ENCODE peak calls at places on chromosomes 1 and 21, in four cellular contexts. One of them, this sample, is unnamed.
A peak's percentile ranks its signal among the peaks of the same experiment; 100 is the strongest.

GRCh38 chr1:166907763-166908162 is 31.7 kb upstream of the TADA1 start:
- DNase-seq in transverse colon: no peak
- DNase-seq in mesendoderm: no peak
- DNase-seq in stimulated activated CD4-positive, alpha-beta T cell treated with anti-CD3 and anti-CD28 coated beads, Interleukin-4, amount 100 ng/mL, for 24 hours: no peak
- DNase-seq in this sample: no peak

GRCh38 chr1:218624051-218624450 is 278.9 kb downstream of the TGFB2 start:
- DNase-seq in stimulated activated CD4-positive, alpha-beta T cell treated with anti-CD3 and anti-CD28 coated beads, Interleukin-4, amount 100 ng/mL, for 24 hours: no peak
- DNase-seq in mesendoderm: no peak
- DNase-seq in transverse colon: no peak
- DNase-seq in this sample: no peak

GRCh38 chr1:6711174-6711573 is 9.6 kb upstream of the DNAJC11 start:
- DNase-seq in transverse colon: no peak
- DNase-seq in stimulated activated CD4-positive, alpha-beta T cell treated with anti-CD3 and anti-CD28 coated beads, Interleukin-4, amount 100 ng/mL, for 24 hours: no peak
- DNase-seq in mesendoderm: no peak
- DNase-seq in this sample: no peak

GRCh38 chr1:228455715-228456114 is 31.5 kb upstream of the RNF187 start:
- DNase-seq in transverse colon: no peak
- DNase-seq in mesendoderm: no peak
- DNase-seq in stimulated activated CD4-positive, alpha-beta T cell treated with anti-CD3 and anti-CD28 coated beads, Interleukin-4, amount 100 ng/mL, for 24 hours: no peak
- DNase-seq in this sample: no peak

GRCh38 chr21:44596068-44596725 is 3.9 kb upstream of the KRTAP10-6 start:
- DNase-seq in transverse colon: no peak
- DNase-seq in stimulated activated CD4-positive, alpha-beta T cell treated with anti-CD3 and anti-CD28 coated beads, Interleukin-4, amount 100 ng/mL, for 24 hours: no peak
- DNase-seq in mesendoderm: no peak
- DNase-seq in this sample: no peak

GRCh38 chr1:38223391-38223790 is 176.8 kb upstream of the POU3F1 start:
- DNase-seq in stimulated activated CD4-positive, alpha-beta T cell treated with anti-CD3 and anti-CD28 coated beads, Interleukin-4, amount 100 ng/mL, for 24 hours: no peak
- DNase-seq in transverse colon: no peak
- DNase-seq in mesendoderm: no peak
- DNase-seq in this sample: no peak

GRCh38 chr1:66349277-66349676 is 184.7 kb upstream of the SGIP1 start:
- DNase-seq in transverse colon: no peak
- DNase-seq in mesendoderm: no peak
- DNase-seq in stimulated activated CD4-positive, alpha-beta T cell treated with anti-CD3 and anti-CD28 coated beads, Interleukin-4, amount 100 ng/mL, for 24 hours: no peak
- DNase-seq in this sample: peak; percentile 12

GRCh38 chr1:15031251-15031930 is 122.2 kb upstream of the TMEM51 start:
- DNase-seq in stimulated activated CD4-positive, alpha-beta T cell treated with anti-CD3 and anti-CD28 coated beads, Interleukin-4, amount 100 ng/mL, for 24 hours: no peak
- DNase-seq in mesendoderm: no peak
- DNase-seq in transverse colon: no peak
- DNase-seq in this sample: no peak

GRCh38 chr1:202919615-202920014 is 7.4 kb downstream of the KLHL12 start:
- DNase-seq in transverse colon: no peak
- DNase-seq in mesendoderm: no peak
- DNase-seq in stimulated activated CD4-positive, alpha-beta T cell treated with anti-CD3 and anti-CD28 coated beads, Interleukin-4, amount 100 ng/mL, for 24 hours: no peak
- DNase-seq in this sample: peak; percentile 49

GRCh38 chr1:7421471-7422075 is 349.5 kb upstream of the VAMP3 start:
- DNase-seq in stimulated activated CD4-positive, alpha-beta T cell treated with anti-CD3 and anti-CD28 coated beads, Interleukin-4, amount 100 ng/mL, for 24 hours: no peak
- DNase-seq in mesendoderm: no peak
- DNase-seq in transverse colon: peak; percentile 4
- DNase-seq in this sample: no peak

GRCh38 chr1:217857061-217857460 is 225.9 kb downstream of the SPATA17 start:
- DNase-seq in transverse colon: no peak
- DNase-seq in mesendoderm: peak; percentile 68
- DNase-seq in stimulated activated CD4-positive, alpha-beta T cell treated with anti-CD3 and anti-CD28 coated beads, Interleukin-4, amount 100 ng/mL, for 24 hours: no peak
- DNase-seq in this sample: no peak

GRCh38 chr1:99670583-99670982 is 24.7 kb downstream of the PALMD start:
- DNase-seq in stimulated activated CD4-positive, alpha-beta T cell treated with anti-CD3 and anti-CD28 coated beads, Interleukin-4, amount 100 ng/mL, for 24 hours: no peak
- DNase-seq in transverse colon: no peak
- DNase-seq in mesendoderm: no peak
- DNase-seq in this sample: no peak

GRCh38 chr1:21896652-21897532 is 40.2 kb downstream of the HSPG2 start:
- DNase-seq in mesendoderm: peak; percentile 75
- DNase-seq in stimulated activated CD4-positive, alpha-beta T cell treated with anti-CD3 and anti-CD28 coated beads, Interleukin-4, amount 100 ng/mL, for 24 hours: no peak
- DNase-seq in transverse colon: peak; percentile 81
- DNase-seq in this sample: peak; percentile 71

GRCh38 chr1:76073471-76073870 is 1.1 kb upstream of the ST6GALNAC3 start:
- DNase-seq in transverse colon: no peak
- DNase-seq in mesendoderm: peak; percentile 62
- DNase-seq in stimulated activated CD4-positive, alpha-beta T cell treated with anti-CD3 and anti-CD28 coated beads, Interleukin-4, amount 100 ng/mL, for 24 hours: no peak
- DNase-seq in this sample: no peak

GRCh38 chr1:242827538-242827937 is 303.0 kb upstream of the PLD5 start:
- DNase-seq in mesendoderm: no peak
- DNase-seq in transverse colon: no peak
- DNase-seq in stimulated activated CD4-positive, alpha-beta T cell treated with anti-CD3 and anti-CD28 coated beads, Interleukin-4, amount 100 ng/mL, for 24 hours: no peak
- DNase-seq in this sample: no peak

GRCh38 chr1:2341706-2342383 is 49.5 kb downstream of the MORN1 start:
- DNase-seq in mesendoderm: no peak
- DNase-seq in stimulated activated CD4-positive, alpha-beta T cell treated with anti-CD3 and anti-CD28 coated beads, Interleukin-4, amount 100 ng/mL, for 24 hours: no peak
- DNase-seq in transverse colon: no peak
- DNase-seq in this sample: no peak

GRCh38 chr1:30638086-30638485 is 85.3 kb downstream of the MATN1 start:
- DNase-seq in transverse colon: no peak
- DNase-seq in stimulated activated CD4-positive, alpha-beta T cell treated with anti-CD3 and anti-CD28 coated beads, Interleukin-4, amount 100 ng/mL, for 24 hours: no peak
- DNase-seq in mesendoderm: no peak
- DNase-seq in this sample: no peak